ENCODE peak calls at places on chromosome 6, in six cellular contexts. G is HCT116, N is K562, Q is GM12878, H is HepG2, Y is H1. Z is an unnamed sample.

GRCh38 chr6:155882527-155883333 is 427.1 kb upstream of the NOX3 start:
- DNase-seq in G (no peak), N (no peak), Q (peak; percentile 21), H (no peak), Y (no peak), Z (no peak)

GRCh38 chr6:31659649-31660223 is 842 bp downstream of the C6orf47 start:
- DNase-seq in G (no peak), N (no peak), Q (no peak), H (no peak), Y (no peak), Z (no peak)

GRCh38 chr6:132712366-132712765 is 1.5 kb downstream of the VNN1 start:
- DNase-seq in G (no peak), N (no peak), Q (no peak), H (no peak), Y (no peak), Z (no peak)

GRCh38 chr6:144547409-144547808 is 262.3 kb downstream of the UTRN start:
- DNase-seq in G (no peak), N (no peak), Q (no peak), H (no peak), Y (no peak), Z (no peak)

GRCh38 chr6:131555992-131556391 is 17.0 kb upstream of the ARG1 start:
- DNase-seq in G (no peak), N (no peak), Q (no peak), H (no peak), Y (no peak), Z (no peak)

GRCh38 chr6:79762370-79762769 is 131.2 kb downstream of the SH3BGRL2 start:
- DNase-seq in G (peak; percentile 51), N (no peak), Q (no peak), H (no peak), Y (no peak), Z (no peak)

GRCh38 chr6:90502381-90502780 is 84.5 kb downstream of the MAP3K7 start:
- DNase-seq in G (no peak), N (no peak), Q (no peak), H (no peak), Y (no peak), Z (no peak)

GRCh38 chr6:33905081-33905609 is 101.3 kb upstream of the MLN start:
- DNase-seq in G (no peak), N (peak; percentile 93), Q (peak; percentile 9), H (no peak), Y (no peak), Z (no peak)

GRCh38 chr6:45630801-45631200 is 253.1 kb upstream of the SUPT3H start:
- DNase-seq in G (no peak), N (no peak), Q (no peak), H (no peak), Y (no peak), Z (no peak)

GRCh38 chr6:157625111-157625510 is 197.9 kb upstream of the SNX9 start:
- DNase-seq in G (no peak), N (no peak), Q (no peak), H (no peak), Y (no peak), Z (no peak)

GRCh38 chr6:157625764-157626163 is 197.3 kb upstream of the SNX9 start:
- DNase-seq in G (no peak), N (no peak), Q (no peak), H (no peak), Y (no peak), Z (no peak)

GRCh38 chr6:157620905-157621304 is 202.1 kb upstream of the SNX9 start:
- DNase-seq in G (no peak), N (no peak), Q (no peak), H (no peak), Y (no peak), Z (no peak)

GRCh38 chr6:157622427-157622826 is 200.6 kb upstream of the SNX9 start:
- DNase-seq in G (no peak), N (no peak), Q (no peak), H (no peak), Y (no peak), Z (no peak)

DNA sequence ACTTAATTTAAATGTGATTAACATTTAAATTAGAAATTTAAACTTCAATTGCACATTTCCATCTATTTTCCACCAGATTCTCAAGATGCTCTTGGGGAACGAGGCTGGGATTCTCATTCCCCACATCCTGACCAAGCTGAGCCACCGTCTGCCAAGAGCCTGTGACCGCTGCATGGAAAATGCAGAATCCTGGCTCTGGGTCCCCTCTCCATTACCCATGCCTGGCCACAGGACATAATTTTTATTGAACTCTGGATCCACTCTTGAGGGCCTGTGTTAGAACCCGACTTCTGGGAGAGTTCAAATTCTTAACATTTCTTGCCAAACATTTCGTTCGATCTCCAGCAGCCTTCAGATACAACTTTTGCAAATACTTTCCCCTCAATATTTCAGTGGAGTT is 201.6 kb upstream of the SNX9 start:
- DNase-seq in G (no peak), N (no peak), Q (no peak), H (no peak), Y (no peak), Z (no peak)
- TF ChIP-seq JUND in G (no peak), N (no peak), Q (no peak), H (no peak), Y (no peak), Z (no peak)

DNA sequence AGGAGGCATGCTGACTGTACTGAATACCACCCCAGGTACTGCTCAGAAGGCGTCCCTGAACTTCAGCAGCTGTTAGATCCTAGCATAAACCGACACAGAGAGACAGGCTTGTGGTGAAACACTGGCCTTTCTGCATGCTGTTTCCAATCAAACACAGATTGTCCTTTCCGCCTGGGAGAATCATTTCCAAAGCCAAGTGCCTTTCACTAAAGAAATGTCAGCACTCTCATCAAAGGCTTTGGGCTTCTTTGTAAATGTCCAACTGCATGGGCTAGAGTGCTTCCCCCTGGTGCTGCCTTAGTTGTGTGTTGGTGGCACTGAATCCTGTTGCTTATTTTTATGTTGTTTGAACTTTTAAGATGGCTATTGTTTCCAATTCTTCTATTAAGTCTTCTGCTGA is 364.6 kb upstream of the SASH1 start:
- DNase-seq in G (no peak), N (no peak), Q (no peak), H (no peak), Y (no peak), Z (no peak)
- TF ChIP-seq JUND in G (no peak), N (no peak), Q (no peak), H (no peak), Y (no peak), Z (no peak)

GRCh38 chr6:100119261-100119660 is 125.2 kb upstream of the MCHR2 start:
- DNase-seq in G (no peak), N (no peak), Q (no peak), H (no peak), Y (no peak), Z (no peak)

GRCh38 chr6:100115702-100116101 is 121.7 kb upstream of the MCHR2 start:
- DNase-seq in G (no peak), N (no peak), Q (no peak), H (no peak), Y (no peak), Z (no peak)

GRCh38 chr6:100118301-100118700 is 124.3 kb upstream of the MCHR2 start:
- DNase-seq in G (no peak), N (no peak), Q (no peak), H (no peak), Y (no peak), Z (no peak)

GRCh38 chr6:100117680-100118079 is 123.7 kb upstream of the MCHR2 start:
- DNase-seq in G (no peak), N (no peak), Q (no peak), H (no peak), Y (no peak), Z (no peak)

GRCh38 chr6:100116409-100117194 is 122.6 kb upstream of the MCHR2 start:
- DNase-seq in G (peak; percentile 80), N (peak; percentile 29), Q (no peak), H (peak; percentile 43), Y (peak; percentile 38), Z (peak; percentile 65)
- TF ChIP-seq JUND in G (no peak), N (no peak), Q (no peak), H (no peak), Y (no peak), Z (no peak)

DNA sequence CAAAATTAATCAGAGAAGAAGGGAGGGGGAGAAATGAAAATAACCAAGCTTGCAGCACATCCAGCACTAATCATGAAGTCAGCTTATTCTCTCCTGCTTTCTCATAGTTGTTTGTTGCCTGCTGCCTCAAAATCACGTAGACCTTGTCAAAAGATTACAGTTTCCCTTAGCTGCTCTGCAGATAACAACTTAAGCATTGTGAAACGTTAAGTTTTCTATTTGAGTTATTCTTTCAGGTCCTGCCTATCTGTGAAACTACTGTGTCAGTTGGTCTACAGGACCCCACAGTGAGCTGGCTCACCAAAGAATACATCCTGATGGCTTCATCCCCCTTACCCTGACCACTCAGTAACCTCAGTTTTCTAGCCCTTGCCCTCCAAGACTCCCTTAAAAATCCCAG is 32.9 kb downstream of the SLC17A4 start:
- DNase-seq in G (no peak), N (no peak), Q (no peak), H (no peak), Y (no peak), Z (no peak)
- TF ChIP-seq JUND in G (no peak), N (no peak), Q (no peak), H (no peak), Y (no peak), Z (no peak)

Z was measured in T47D.